ENCODE peak calls at places on chromosomes 2 and 18, in six cellular contexts. Z is GM23338, X is heart left ventricle, M is Caco-2, E is transverse colon, L is Peyer's patch. Y is an unnamed sample.

GRCh38 chr18:35311506-35311905 is 21.5 kb upstream of the ZSCAN30 start:
- DNase-seq in L (no peak), E (no peak), M (no peak), Z (no peak), X (no peak), Y (no peak)

GRCh38 chr18:71242981-71243380 is 954.1 kb downstream of the SOCS6 start:
- DNase-seq in X (no peak), Z (no peak), L (no peak), M (no peak), E (no peak), Y (no peak)

GRCh38 chr2:43218221-43218549 is 8.2 kb downstream of the ZFP36L2 start:
- DNase-seq in E (no peak), L (no peak), X (no peak), Z (no peak), M (no peak), Y (no peak)

GRCh38 chr18:62361288-62361687 is 36.2 kb downstream of the TNFRSF11A start:
- DNase-seq in E (no peak), L (no peak), Z (no peak), X (no peak), M (no peak), Y (no peak)

GRCh38 chr2:32732912-32733472 is 105.1 kb downstream of the TTC27 start:
- DNase-seq in E (no peak), L (no peak), X (no peak), Z (no peak), M (no peak), Y (no peak)

GRCh38 chr2:197613509-197613987 is 61.8 kb downstream of the RFTN2 start:
- DNase-seq in Z (no peak), L (no peak), X (no peak), E (no peak), M (no peak), Y (no peak)

GRCh38 chr2:147531299-147531698 is 313.5 kb upstream of the ACVR2A start:
- DNase-seq in M (no peak), L (no peak), Z (no peak), E (no peak), X (no peak), Y (no peak)

GRCh38 chr18:56315363-56315762 is 323.0 kb downstream of the TXNL1 start:
- DNase-seq in E (no peak), Z (no peak), X (no peak), L (no peak), M (no peak), Y (no peak)

GRCh38 chr2:23235292-23235691 is 149.7 kb upstream of the KLHL29 start:
- DNase-seq in E (no peak), Z (no peak), X (no peak), M (no peak), L (no peak), Y (no peak)

GRCh38 chr2:120352701-120353590 is 7.0 kb downstream of the INHBB start:
- DNase-seq in M (no peak), L (no peak), E (no peak), X (no peak), Z (no peak), Y (no peak)

GRCh38 chr2:182740681-182741080 is 24.6 kb downstream of the DNAJC10 start:
- DNase-seq in M (no peak), L (no peak), X (no peak), Z (no peak), E (no peak), Y (no peak)

GRCh38 chr18:71443726-71444480 is 1100.2 kb downstream of the CBLN2 start:
- DNase-seq in Z (no peak), X (no peak), M (no peak), L (no peak), E (no peak), Y (no peak)

GRCh38 chr2:183996825-183997823 is 601.2 kb upstream of the ZNF804A start:
- DNase-seq in M (no peak), Z (peak; percentile 27), X (no peak), E (no peak), L (no peak), Y (peak; percentile 84)

GRCh38 chr2:168450171-168450570 is 5.9 kb upstream of the CERS6 start:
- DNase-seq in X (no peak), Z (no peak), E (no peak), L (no peak), M (no peak), Y (no peak)

GRCh38 chr2:16828828-16829160 is 163.2 kb upstream of the CYRIA start:
- DNase-seq in L (no peak), Z (peak; percentile 20), X (no peak), M (no peak), E (no peak), Y (no peak)

GRCh38 chr2:174681983-174682577 is 82.2 kb downstream of the CHRNA1 start:
- DNase-seq in X (peak; percentile 54), L (peak; percentile 62), Z (peak; percentile 64), E (peak; percentile 31), M (no peak), Y (peak; percentile 44)

GRCh38 chr2:182324665-182325064 is 102.2 kb downstream of the PDE1A start:
- DNase-seq in E (no peak), L (no peak), X (no peak), Z (no peak), M (no peak), Y (no peak)

GRCh38 chr18:46070683-46071614 is 1.1 kb downstream of the PSTPIP2 start:
- DNase-seq in M (no peak), E (no peak), Z (peak; percentile 8), L (no peak), X (no peak), Y (no peak)

GRCh38 chr2:31333046-31333445 is 81.5 kb downstream of the XDH start:
- DNase-seq in L (no peak), E (no peak), M (no peak), Z (no peak), X (no peak), Y (no peak)

GRCh38 chr2:104521247-104521646 is 332.7 kb upstream of the POU3F3 start:
- DNase-seq in E (no peak), L (no peak), X (no peak), M (no peak), Z (peak; percentile 81), Y (no peak)

GRCh38 chr18:76589309-76589708 is 94.3 kb upstream of the ZNF516 start:
- DNase-seq in X (no peak), M (no peak), L (no peak), Z (no peak), E (no peak), Y (no peak)

GRCh38 chr2:16506366-16506765 is 159.3 kb downstream of the CYRIA start:
- DNase-seq in Z (no peak), E (no peak), X (no peak), M (peak; percentile 53), L (no peak), Y (no peak)

GRCh38 chr2:226868331-226868730 is 32.5 kb downstream of the RHBDD1 start:
- DNase-seq in Z (no peak), L (no peak), M (no peak), E (no peak), X (no peak), Y (no peak)

GRCh38 chr2:225113356-225114015 is 71.2 kb upstream of the DOCK10 start:
- DNase-seq in X (no peak), L (no peak), Z (no peak), M (no peak), E (no peak), Y (no peak)
- TF ChIP-seq CTCF in X (no peak), L (no peak), Z (no peak), M (no peak), E (no peak), Y (no peak)

GRCh38 chr2:102788216-102788879 is 26.5 kb downstream of the TMEM182 start:
- DNase-seq in M (no peak), Z (no peak), E (no peak), X (no peak), L (no peak), Y (no peak)

GRCh38 chr2:102789349-102790085 is 27.7 kb downstream of the TMEM182 start:
- DNase-seq in M (no peak), E (no peak), L (no peak), Z (peak; percentile 19), X (no peak), Y (no peak)

GRCh38 chr2:102792538-102793208 is 30.8 kb downstream of the TMEM182 start:
- DNase-seq in Z (peak; percentile 4), E (no peak), L (no peak), M (no peak), X (no peak), Y (no peak)

GRCh38 chr2:102790086-102790453 is 28.2 kb downstream of the TMEM182 start:
- DNase-seq in L (no peak), Z (no peak), E (no peak), M (no peak), X (no peak), Y (no peak)

DNA sequence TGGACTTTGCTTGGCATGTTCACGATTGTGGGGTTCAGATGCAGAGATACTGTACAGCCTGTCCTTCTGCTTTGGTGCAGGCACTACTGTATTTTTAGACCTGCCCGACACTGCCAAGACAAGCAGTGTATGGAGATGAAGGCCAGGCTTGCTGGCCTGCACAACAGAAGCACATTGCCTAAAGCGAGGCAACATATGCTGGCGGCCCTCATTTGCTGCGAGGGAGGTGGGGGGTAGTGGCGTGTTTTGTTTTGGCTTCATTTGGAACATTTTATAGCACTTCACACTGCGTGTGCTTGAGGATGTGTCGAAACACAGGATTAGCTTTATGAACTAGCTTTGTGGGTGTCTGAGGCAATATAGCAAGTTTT is 27.0 kb downstream of the TMEM182 start:
- DNase-seq in X (peak; percentile 59), L (no peak), Z (no peak), M (no peak), E (peak; percentile 15), Y (no peak)
- H3K4me3 ChIP-seq in X (no peak overlapping the region), L (no peak overlapping the region), Z (no peak overlapping the region), M (no peak overlapping the region), E (no peak overlapping the region), Y (no peak overlapping the region)

DNA sequence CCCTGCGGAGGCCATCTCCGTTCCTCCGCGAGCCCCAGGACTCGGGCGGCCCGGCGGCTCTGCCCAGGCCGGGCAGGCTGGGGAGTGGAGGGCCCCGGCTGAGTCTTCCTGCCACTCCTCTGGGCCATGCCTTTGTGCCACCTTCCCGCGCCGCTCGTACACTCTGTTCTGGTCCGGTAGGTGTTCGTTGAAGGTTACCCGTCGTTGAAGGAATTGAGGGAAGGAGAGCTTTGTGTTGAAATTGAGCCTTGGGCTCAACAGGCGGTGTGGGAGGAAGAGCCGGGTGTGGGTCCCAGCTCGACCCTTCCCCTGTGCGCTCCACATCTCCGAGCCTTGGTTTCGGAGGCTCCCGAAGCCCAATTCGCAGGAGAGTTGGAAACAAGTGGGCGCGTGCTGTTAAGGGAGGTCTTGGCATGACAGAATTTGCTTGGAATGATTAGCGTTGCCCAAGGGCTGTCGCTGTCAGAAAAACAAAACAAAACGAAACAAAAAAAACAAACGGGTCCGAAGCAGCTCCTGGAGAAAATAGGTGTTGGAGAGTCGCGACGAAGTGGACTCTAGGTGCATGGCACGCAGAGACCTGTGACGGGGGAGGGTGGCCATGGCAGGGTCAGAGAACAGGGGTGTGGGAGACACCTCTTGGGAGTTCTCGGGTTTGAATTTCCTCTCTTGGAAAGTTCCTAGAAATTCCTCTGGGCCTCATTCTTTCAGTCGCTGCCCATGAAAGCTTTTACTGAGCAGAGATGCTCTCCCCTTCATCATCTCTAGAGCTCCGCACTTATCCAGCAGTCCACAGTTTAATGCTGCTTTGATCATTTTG is 1.2 kb upstream of the MZT2A start:
- DNase-seq in X (no peak), L (no peak), Z (peak; percentile 43), M (no peak), E (no peak), Y (no peak)
- H3K4me1 ChIP-seq in X (peaks cover 36% of the 10 kb centered on the region), L (peaks cover 13% of the 10 kb centered on the region), Z (no peaks in the 10 kb centered on the region), M (no peaks in the 10 kb centered on the region), E (peaks cover 6% of the 10 kb centered on the region), Y (peaks cover 2% of the 10 kb centered on the region)

DNA sequence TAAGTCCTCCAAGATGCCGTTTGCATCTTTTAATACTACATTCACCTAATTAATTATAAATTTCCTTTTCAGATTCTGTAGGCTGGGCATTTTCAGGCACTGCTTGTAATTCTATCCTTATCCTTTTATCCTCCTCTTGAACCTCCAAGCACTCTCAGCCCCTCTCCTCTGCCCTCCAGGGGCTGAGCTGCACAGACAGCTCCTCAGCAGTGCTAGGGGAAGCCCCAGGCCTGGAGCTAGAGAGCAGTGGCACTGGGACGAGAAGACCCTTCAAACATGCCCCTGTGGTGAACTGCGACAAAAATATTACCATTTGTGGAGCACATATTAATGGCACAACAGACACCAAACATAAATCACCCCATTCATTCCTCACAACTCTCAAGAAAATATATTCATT is 32.9 kb downstream of the CFAP210 start:
- DNase-seq in Z (no peak), X (no peak), L (no peak), M (no peak), E (no peak), Y (no peak)
- TF ChIP-seq CTCF in Z (no peak), X (no peak), L (no peak), M (no peak), E (no peak), Y (no peak)

Y was measured in pancreas.